ENCODE peak calls at places on chromosomes 16 and 17, in eight cellular contexts. J is adipocyte, I is HTR-8/SVneo, C is KG1, G is T-cell, U is hippocampal formation, A is transverse colon, K is ureter. L is an unnamed sample.

GRCh38 chr16:3950343-3951193 is 70.1 kb upstream of the CREBBP start:
- DNase-seq in G (no peak), I (peak), A (peak), C (no peak), U (no peak), K (peak), J (peak), L (no peak)

GRCh38 chr17:66508896-66509843 is 206.8 kb downstream of the PRKCA start:
- DNase-seq in K (no peak), U (no peak), J (peak), G (no peak), I (peak), A (peak), C (no peak), L (no peak)

GRCh38 chr17:28371245-28372202 is at the start of gene SARM1:
- DNase-seq in G (peak), U (peak), I (peak), J (peak), K (peak), A (peak), C (no peak), L (peak)

GRCh38 chr16:4081577-4082021 is 34.6 kb downstream of the ADCY9 start:
- DNase-seq in I (no peak), K (no peak), C (no peak), G (peak), U (no peak), A (no peak), J (peak), L (no peak)

GRCh38 chr16:85935957-85936760 is 37.2 kb downstream of the IRF8 start:
- DNase-seq in I (no peak), U (no peak), K (no peak), J (no peak), G (peak), A (peak), C (peak), L (peak)

GRCh38 chr16:29029168-29029994 is 44.5 kb downstream of the LAT start:
- DNase-seq in C (no peak), G (peak), J (peak), K (peak), U (no peak), A (no peak), I (peak), L (no peak)

GRCh38 chr16:1002399-1003161 is 21.0 kb downstream of the SOX8 start:
- DNase-seq in J (peak), G (no peak), I (peak), A (peak), U (no peak), C (no peak), K (peak), L (no peak)

GRCh38 chr17:6559753-6560215 is 3.4 kb upstream of the PITPNM3 start:
- DNase-seq in J (no peak), C (no peak), G (no peak), K (no peak), U (no peak), I (no peak), A (no peak), L (no peak)

GRCh38 chr16:87621550-87621829 is 19.2 kb downstream of the JPH3 start:
- DNase-seq in J (no peak), U (no peak), C (no peak), I (no peak), A (no peak), G (no peak), K (no peak), L (no peak)

GRCh38 chr17:80071116-80071980 is 30.0 kb upstream of the GAA start:
- DNase-seq in J (no peak), G (no peak), K (peak), C (no peak), I (no peak), U (peak), A (peak), L (no peak)

GRCh38 chr16:70592106-70592571 is 54.2 kb upstream of the IL34 start:
- DNase-seq in C (no peak), A (no peak), I (no peak), U (no peak), G (no peak), J (no peak), K (no peak), L (no peak)

GRCh38 chr16:56549744-56550385 is 15.0 kb upstream of the MT4 start:
- DNase-seq in G (no peak), J (no peak), C (no peak), A (no peak), K (no peak), U (no peak), I (no peak), L (no peak)

GRCh38 chr17:72822358-72823023 is 270.0 kb downstream of the SLC39A11 start:
- DNase-seq in K (no peak), U (no peak), I (no peak), G (no peak), C (no peak), J (no peak), A (no peak), L (no peak)

GRCh38 chr16:51154271-51155171 is 3.5 kb upstream of the SALL1 start:
- DNase-seq in U (no peak), K (no peak), J (no peak), A (no peak), G (no peak), C (no peak), I (no peak), L (no peak)

GRCh38 chr16:68478526-68479249 is 30.4 kb upstream of the SMPD3 start:
- DNase-seq in A (no peak), C (no peak), G (no peak), I (no peak), K (no peak), U (no peak), J (no peak), L (no peak)

GRCh38 chr16:12291989-12292759 is 315.6 kb downstream of the SNX29 start:
- DNase-seq in C (no peak), G (no peak), U (no peak), I (no peak), K (no peak), A (no peak), J (no peak), L (no peak)

GRCh38 chr17:78798695-78799559 is 16.9 kb upstream of the CYTH1 start:
- DNase-seq in K (no peak), U (peak), J (peak), A (no peak), I (no peak), G (no peak), C (no peak), L (peak)

GRCh38 chr16:17266606-17267313 is 204.0 kb downstream of the XYLT1 start:
- DNase-seq in C (no peak), G (no peak), A (peak), K (no peak), J (no peak), I (no peak), U (peak), L (no peak)

GRCh38 chr16:87437911-87438610 is 45.9 kb downstream of the MAP1LC3B start:
- DNase-seq in G (no peak), I (no peak), C (no peak), U (no peak), A (no peak), K (no peak), J (no peak), L (no peak)

GRCh38 chr17:8079291-8080207 is 8.0 kb downstream of the ALOX12B start:
- DNase-seq in J (peak), G (peak), K (peak), U (peak), I (peak), A (peak), C (peak), L (peak)

GRCh38 chr17:6596511-6596910 is 40.2 kb upstream of the PITPNM3 start:
- DNase-seq in J (no peak), A (no peak), I (no peak), U (no peak), K (no peak), G (no peak), C (no peak), L (no peak)

GRCh38 chr16:48531011-48531962 is 78.7 kb downstream of the N4BP1 start:
- DNase-seq in C (no peak), K (peak), J (peak), G (no peak), I (no peak), U (no peak), A (no peak), L (no peak)

GRCh38 chr16:10984509-10984908 is 40.1 kb downstream of the CLEC16A start:
- DNase-seq in A (no peak), I (no peak), K (no peak), U (no peak), G (no peak), C (no peak), J (no peak), L (no peak)

GRCh38 chr17:3260163-3260562 is 38.0 kb downstream of the OR3A1 start:
- DNase-seq in I (no peak), C (no peak), K (no peak), A (no peak), U (no peak), J (no peak), G (no peak), L (no peak)

GRCh38 chr17:62562656-62563055 is 64.8 kb upstream of the MRC2 start:
- DNase-seq in I (peak), J (peak), C (no peak), G (no peak), K (no peak), U (no peak), A (peak), L (no peak)

GRCh38 chr17:75346906-75347305 is 57.7 kb upstream of the SLC25A19 start:
- DNase-seq in A (no peak), I (peak), U (no peak), J (peak), C (no peak), G (no peak), K (no peak), L (no peak)

GRCh38 chr17:33140413-33141099 is 148.9 kb downstream of the SPACA3 start:
- DNase-seq in C (no peak), I (no peak), J (no peak), A (no peak), U (no peak), K (no peak), G (no peak), L (no peak)

GRCh38 chr17:50209472-50210248 is 8.2 kb upstream of the COL1A1 start:
- DNase-seq in J (peak), C (no peak), A (peak), I (peak), K (peak), U (no peak), G (no peak), L (no peak)

GRCh38 chr17:82909322-82909904 is 69.6 kb upstream of the ZNF750 start:
- DNase-seq in K (peak), A (peak), J (no peak), C (no peak), I (no peak), G (peak), U (no peak), L (peak)

GRCh38 chr16:30375830-30376229 is 1.2 kb downstream of the MYL11 start:
- DNase-seq in A (no peak), I (no peak), J (no peak), C (no peak), G (no peak), U (no peak), K (no peak), L (no peak)

GRCh38 chr17:17028059-17028877 is 14.0 kb upstream of the MPRIP start:
- DNase-seq in J (peak), C (no peak), U (no peak), G (no peak), K (peak), I (peak), A (peak), L (no peak)

GRCh38 chr16:70740174-70740918 is 54.5 kb upstream of the MTSS2 start:
- DNase-seq in G (no peak), I (no peak), A (no peak), J (no peak), K (no peak), C (no peak), U (no peak), L (no peak)

GRCh38 chr17:58315281-58315711 is 13.3 kb downstream of the TSPOAP1 start:
- DNase-seq in J (no peak), I (no peak), A (no peak), U (no peak), K (peak), G (no peak), C (no peak), L (no peak)